ENCODE peak calls at places on chromosomes 3 and 15, in four cellular contexts. S is GM06990, E is ovary, Y is stomach. V is an unnamed sample.
A peak's percentile ranks its signal among the peaks of the same experiment; 100 is the strongest.

GRCh38 chr3:176796371-176796770 is 400.9 kb downstream of the TBL1XR1 start:
- DNase-seq in S (no peak), Y (no peak), E (no peak), V (no peak)

GRCh38 chr15:74316116-74316515 is 51.3 kb downstream of the CYP11A1 start:
- DNase-seq in Y (no peak), E (no peak), S (no peak), V (no peak)

GRCh38 chr3:186639778-186640472 is at the start of gene FETUB:
- DNase-seq in S (no peak), E (no peak), Y (no peak), V (no peak)

GRCh38 chr15:90864507-90864906 is 3.9 kb upstream of the FURIN start:
- DNase-seq in E (no peak), S (no peak), Y (no peak), V (no peak)

GRCh38 chr3:52891615-52892081 is 5.7 kb downstream of the STIMATE start:
- DNase-seq in E (no peak), S (peak; percentile 15), Y (no peak), V (no peak)

GRCh38 chr3:110362756-110363155 is 708.9 kb upstream of the NECTIN3 start:
- DNase-seq in S (no peak), E (no peak), Y (no peak), V (no peak)

GRCh38 chr15:98955980-98956723 is 51.4 kb downstream of the PGPEP1L start:
- DNase-seq in Y (no peak), E (peak; percentile 80), S (no peak), V (no peak)

GRCh38 chr3:4071481-4072184 is 231.5 kb upstream of the SETMAR start:
- DNase-seq in S (no peak), E (no peak), Y (no peak), V (no peak)

GRCh38 chr3:43161684-43162512 is 56.0 kb upstream of the POMGNT2 start:
- DNase-seq in S (no peak), Y (no peak), E (no peak), V (peak; percentile 29)

GRCh38 chr3:135349254-135349948 is 554.3 kb downstream of the EPHB1 start:
- DNase-seq in Y (no peak), S (no peak), E (no peak), V (no peak)

GRCh38 chr3:129061888-129062834 is 1.6 kb downstream of the GP9 start:
- DNase-seq in Y (no peak), E (peak; percentile 21), S (no peak), V (no peak)

GRCh38 chr3:74559301-74559700 is 55.2 kb downstream of the CNTN3 start:
- DNase-seq in Y (peak; percentile 34), E (no peak), S (no peak), V (no peak)

GRCh38 chr3:154086286-154086685 is 34.9 kb upstream of the ARHGEF26 start:
- DNase-seq in Y (no peak), E (no peak), S (no peak), V (no peak)

GRCh38 chr3:159825216-159825854 is 163.3 kb upstream of the IL12A start:
- DNase-seq in E (no peak), Y (no peak), S (no peak), V (no peak)

GRCh38 chr15:38398134-38398533 is 55.8 kb upstream of the FAM98B start:
- DNase-seq in E (no peak), Y (no peak), S (no peak), V (no peak)

GRCh38 chr15:41796457-41796856 is 22.2 kb downstream of the MAPKBP1 start:
- DNase-seq in S (no peak), Y (no peak), E (no peak), V (no peak)

GRCh38 chr15:40927497-40928346 is 1.4 kb upstream of the DLL4 start:
- DNase-seq in S (no peak), E (no peak), Y (no peak), V (no peak)

GRCh38 chr15:33722005-33722672 is 246.2 kb upstream of the CHRM5 start:
- DNase-seq in E (no peak), Y (no peak), S (peak; percentile 18), V (no peak)

GRCh38 chr3:76585794-76586392 is 454.0 kb upstream of the ROBO2 start:
- DNase-seq in E (no peak), Y (no peak), S (no peak), V (peak; percentile 20)

GRCh38 chr15:73852507-73852906 is 20.9 kb upstream of the TBC1D21 start:
- DNase-seq in Y (no peak), E (no peak), S (no peak), V (no peak)

GRCh38 chr3:104206925-104207324 is 1159.8 kb upstream of the ALCAM start:
- DNase-seq in Y (no peak), S (no peak), E (no peak), V (no peak)

GRCh38 chr3:129211772-129212171 is 28.1 kb upstream of the CNBP start:
- DNase-seq in Y (peak; percentile 86), E (peak; percentile 87), S (no peak), V (no peak)

GRCh38 chr3:80914854-80915253 is 846.6 kb downstream of the GBE1 start:
- DNase-seq in S (no peak), Y (no peak), E (no peak), V (no peak)

GRCh38 chr3:50246517-50246954 is 10.5 kb downstream of the GNAI2 start:
- DNase-seq in E (no peak), Y (no peak), S (no peak), V (peak; percentile 86)

GRCh38 chr15:42358141-42358540 is 1.2 kb upstream of the CAPN3 start:
- DNase-seq in Y (no peak), S (no peak), E (no peak), V (no peak)

GRCh38 chr3:21020043-21020442 is 731.0 kb downstream of the ZNF385D start:
- DNase-seq in S (no peak), E (no peak), Y (no peak), V (no peak)

GRCh38 chr3:111070772-111071256 is 802 bp upstream of the NECTIN3 start:
- DNase-seq in Y (no peak), E (no peak), S (peak; percentile 5), V (peak; percentile 15)

GRCh38 chr3:170222647-170223541 is 670 bp downstream of the PRKCI start:
- DNase-seq in Y (peak; percentile 34), E (peak; percentile 65), S (no peak), V (peak; percentile 65)

GRCh38 chr15:26974120-26974780 is 3.3 kb downstream of the GABRG3 start:
- DNase-seq in S (no peak), E (no peak), Y (no peak), V (no peak)

GRCh38 chr15:78242128-78242527 is 7.8 kb upstream of the ACSBG1 start:
- DNase-seq in E (no peak), S (no peak), Y (no peak), V (no peak)

GRCh38 chr3:39917060-39917773 is 107.8 kb downstream of the MYRIP start:
- DNase-seq in E (no peak), Y (no peak), S (no peak), V (no peak)

GRCh38 chr3:55165704-55166103 is 237.8 kb upstream of the LRTM1 start:
- DNase-seq in E (no peak), S (no peak), Y (no peak), V (no peak)

DNA sequence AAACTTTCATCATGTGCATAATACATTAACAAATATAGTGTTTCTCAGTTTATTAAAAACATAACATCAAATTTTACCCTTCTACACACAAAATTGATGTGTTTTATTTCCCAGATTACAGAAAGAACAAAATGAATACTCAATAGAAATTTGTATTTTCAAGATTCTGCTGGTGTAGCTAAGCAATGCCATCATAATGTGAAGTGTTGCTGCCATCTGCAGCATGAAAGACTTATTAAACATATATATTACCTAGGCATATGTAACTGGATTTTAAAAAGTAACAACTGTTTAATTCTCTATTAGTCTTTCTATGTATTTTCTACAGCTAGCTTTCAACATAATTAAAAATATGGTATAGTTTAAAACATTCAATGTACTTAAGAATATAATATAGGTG is 27.5 kb downstream of the PLSCR5 start:
- DNase-seq in E (peak; percentile 35), Y (no peak), S (no peak), V (no peak)
- TF ChIP-seq CTCF in E (peak; percentile 43), Y (no peak), S (peak; percentile 24), V (peak; percentile 16)

GRCh38 chr3:18445421-18446066 is 20.4 kb upstream of the SATB1 start:
- DNase-seq in Y (peak; percentile 25), S (peak; percentile 6), E (peak; percentile 16), V (peak; percentile 22)
- TF ChIP-seq CTCF in Y (no peak), S (no peak), E (no peak), V (no peak)

GRCh38 chr3:116394365-116394764 is 50.9 kb downstream of the LSAMP start:
- DNase-seq in E (no peak), S (no peak), Y (no peak), V (no peak)
- TF ChIP-seq CTCF in E (no peak), S (no peak), Y (no peak), V (no peak)

DNA sequence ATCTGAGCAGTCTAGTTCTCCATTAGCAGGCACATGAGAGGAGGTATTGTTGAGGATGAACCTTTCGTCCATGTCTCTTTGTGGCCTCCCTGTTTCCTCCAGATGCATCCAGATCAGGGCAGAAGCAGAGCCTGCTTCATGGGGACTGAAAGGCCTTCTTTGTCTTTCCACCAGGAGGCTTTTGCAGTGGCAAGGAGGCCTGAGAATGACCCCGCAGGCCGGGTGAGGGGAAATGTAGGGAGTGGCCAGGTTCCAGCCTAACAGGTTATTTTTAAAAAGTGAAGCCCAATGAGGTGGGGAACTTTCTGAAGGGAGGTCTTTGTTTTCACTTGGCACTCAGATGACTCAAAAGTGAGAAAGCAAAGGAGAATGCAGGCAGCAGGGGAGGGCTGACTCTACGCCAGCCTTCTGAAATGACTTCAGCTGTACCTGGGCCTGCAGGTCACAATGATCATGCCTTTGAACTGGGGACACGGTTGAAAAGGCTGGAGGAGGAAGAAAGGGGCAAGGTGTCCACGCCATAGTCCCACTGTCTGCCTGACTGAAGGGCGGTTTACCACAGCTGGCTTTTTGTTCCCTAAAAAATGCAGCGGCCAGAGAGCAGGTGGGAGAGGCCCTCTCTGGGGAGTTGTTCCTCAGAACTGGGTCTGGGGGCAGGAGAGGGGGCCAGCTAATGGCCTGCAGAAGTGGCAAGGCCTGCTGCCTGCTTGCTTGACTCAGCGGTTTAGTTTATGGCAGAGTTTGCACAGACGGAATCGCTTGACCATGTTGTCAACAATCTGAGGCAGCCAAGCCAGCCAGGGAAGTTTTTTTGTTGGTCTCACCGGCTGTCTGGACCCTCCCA is 28.7 kb downstream of the CMTM7 start:
- DNase-seq in Y (peak; percentile 54), E (no peak), S (peak; percentile 63), V (peak; percentile 74)
- TF ChIP-seq CTCF in Y (no peak), E (no peak), S (peak; percentile 25), V (no peak)

DNA sequence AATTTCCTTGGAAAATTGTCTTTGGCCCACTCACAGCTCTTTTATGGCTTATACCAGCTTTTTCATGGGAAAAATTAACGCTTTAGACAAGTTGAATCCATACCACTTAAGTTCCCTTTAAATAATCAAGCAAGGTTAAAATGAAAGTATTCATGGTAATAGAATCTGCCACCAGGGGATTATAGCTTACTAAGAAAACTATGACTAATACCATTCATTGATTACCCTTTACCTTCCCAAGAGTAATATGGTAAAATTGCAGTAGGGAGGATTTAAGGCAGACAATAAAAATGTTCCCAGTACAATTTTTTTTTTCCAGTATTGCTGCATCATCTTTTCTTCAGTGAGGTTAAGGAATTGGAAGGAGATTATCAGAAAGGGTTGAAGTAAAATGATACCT is 641.1 kb upstream of the NAALADL2 start:
- DNase-seq in Y (no peak), S (no peak), E (no peak), V (no peak)
- TF ChIP-seq CTCF in Y (no peak), S (no peak), E (no peak), V (no peak)